ENCODE peak calls at places on chromosomes 6 and 20, in eight cellular contexts. X is breast epithelium, K is heart left ventricle, V is ovary, A is tibial nerve, T is prostate gland, C is IMR-90, O is HepG2. W is an unnamed sample. For H3K36me3, the result is how much of the 10 kb centered on the place peaks cover.

GRCh38 chr20:31719644-31720485 is 2.8 kb downstream of the BCL2L1 start:
- DNase-seq in A (no peak), K (no peak), X (no peak), T (peak), O (peak), V (no peak), C (no peak), W (no peak)

GRCh38 chr6:4459981-4460380 is 316.2 kb upstream of the CDYL start:
- DNase-seq in A (no peak), O (no peak), C (no peak), T (no peak), X (no peak), V (no peak), K (no peak), W (no peak)

GRCh38 chr20:44342240-44342639 is 5.4 kb downstream of the R3HDML start:
- DNase-seq in X (no peak), A (no peak), C (peak), T (no peak), O (no peak), K (no peak), V (no peak), W (no peak)

GRCh38 chr6:5094327-5094726 is 9.2 kb downstream of the PPP1R3G start:
- DNase-seq in V (no peak), A (no peak), X (no peak), O (no peak), K (no peak), C (peak), T (no peak), W (no peak)

GRCh38 chr20:33459599-33459998 is 16.0 kb upstream of the SNTA1 start:
- DNase-seq in C (no peak), X (no peak), K (no peak), A (no peak), V (no peak), O (no peak), T (no peak), W (no peak)

GRCh38 chr6:100454571-100455229 is 10.0 kb downstream of the SIM1 start:
- DNase-seq in K (no peak), A (no peak), T (no peak), C (no peak), X (no peak), O (no peak), V (no peak), W (no peak)

GRCh38 chr6:151959086-151959485 is 151.6 kb downstream of the ESR1 start:
- DNase-seq in K (no peak), X (no peak), C (no peak), T (no peak), O (no peak), A (no peak), V (no peak), W (no peak)

GRCh38 chr6:168308390-168309144 is 11.0 kb downstream of the DACT2 start:
- DNase-seq in K (no peak), T (no peak), V (no peak), O (no peak), X (no peak), A (no peak), C (no peak), W (no peak)

GRCh38 chr6:63346217-63346834 is 26.5 kb upstream of the LGSN start:
- DNase-seq in K (no peak), X (no peak), T (no peak), C (no peak), O (no peak), A (no peak), V (no peak), W (no peak)

GRCh38 chr6:107318100-107318736 is 141.1 kb downstream of the PDSS2 start:
- DNase-seq in T (peak), X (no peak), O (peak), C (peak), K (peak), V (peak), A (peak), W (peak)

GRCh38 chr6:117346142-117346930 is 79.4 kb downstream of the ROS1 start:
- DNase-seq in O (peak), V (no peak), C (peak), T (no peak), X (no peak), A (no peak), K (no peak), W (no peak)

GRCh38 chr6:4503700-4504099 is 272.5 kb upstream of the CDYL start:
- DNase-seq in K (no peak), C (no peak), V (no peak), T (no peak), X (no peak), A (no peak), O (no peak), W (no peak)

GRCh38 chr20:62617711-62618483 is 24.4 kb upstream of the SLCO4A1 start:
- DNase-seq in T (no peak), K (peak), O (peak), V (peak), X (no peak), C (no peak), A (peak), W (peak)

GRCh38 chr20:36342721-36343120 is 36.6 kb downstream of the DLGAP4 start:
- DNase-seq in V (no peak), O (no peak), A (no peak), T (no peak), C (no peak), X (no peak), K (no peak), W (no peak)

GRCh38 chr6:161462148-161462547 is 188.3 kb upstream of the AGPAT4 start:
- DNase-seq in K (no peak), V (no peak), C (no peak), O (no peak), A (no peak), T (no peak), X (no peak), W (no peak)

GRCh38 chr6:155224031-155224451 is 39.8 kb upstream of the CLDN20 start:
- DNase-seq in O (peak), A (no peak), K (no peak), T (no peak), X (no peak), V (no peak), C (peak), W (no peak)

GRCh38 chr6:107248147-107248546 is 132.8 kb upstream of the BEND3 start:
- DNase-seq in O (no peak), K (no peak), C (no peak), X (no peak), V (no peak), T (no peak), A (no peak), W (no peak)

GRCh38 chr20:10784337-10785183 is 110.8 kb upstream of the JAG1 start:
- DNase-seq in O (no peak), A (no peak), T (no peak), K (no peak), C (no peak), X (no peak), V (no peak), W (no peak)

GRCh38 chr6:41315203-41315602 is 20.2 kb upstream of the NCR2 start:
- DNase-seq in C (no peak), T (no peak), V (no peak), O (no peak), A (no peak), X (no peak), K (no peak), W (no peak)

GRCh38 chr6:118652051-118652699 is 784 bp upstream of the CEP85L start:
- DNase-seq in X (no peak), O (no peak), C (no peak), V (no peak), K (no peak), T (no peak), A (no peak), W (no peak)

GRCh38 chr6:43455034-43455747 is at the start of gene DLK2:
- DNase-seq in X (no peak), K (no peak), O (no peak), V (no peak), A (no peak), C (no peak), T (no peak), W (peak)

GRCh38 chr6:21676769-21677168 is 83.2 kb downstream of the SOX4 start:
- DNase-seq in A (no peak), C (no peak), O (no peak), V (no peak), T (no peak), K (no peak), X (no peak), W (no peak)

GRCh38 chr6:35068644-35069043 is 72.5 kb downstream of the TCP11 start:
- DNase-seq in O (no peak), T (no peak), V (no peak), K (peak), A (no peak), X (no peak), C (no peak), W (no peak)

GRCh38 chr6:81450180-81450579 is 302.3 kb downstream of the TENT5A start:
- DNase-seq in V (no peak), K (no peak), O (peak), T (no peak), C (peak), X (no peak), A (no peak), W (no peak)

GRCh38 chr20:15236812-15237211 is 899.4 kb upstream of the FLRT3 start:
- DNase-seq in C (peak), T (no peak), V (no peak), O (peak), A (no peak), X (no peak), K (no peak), W (no peak)

GRCh38 chr6:169858293-169858934 is 107.0 kb downstream of the ERMARD start:
- DNase-seq in C (no peak), V (no peak), O (no peak), T (no peak), X (peak), A (no peak), K (no peak), W (no peak)

GRCh38 chr6:82645536-82646230 is 282.1 kb downstream of the TPBG start:
- DNase-seq in O (no peak), A (no peak), T (no peak), V (no peak), X (no peak), C (no peak), K (no peak), W (no peak)

GRCh38 chr20:17485017-17485416 is 46.2 kb downstream of the BFSP1 start:
- DNase-seq in T (no peak), X (no peak), V (no peak), A (no peak), K (no peak), O (no peak), C (no peak), W (no peak)

GRCh38 chr6:129440691-129441090 is 269.3 kb downstream of the ARHGAP18 start:
- DNase-seq in X (no peak), A (no peak), V (no peak), O (no peak), K (peak), T (no peak), C (peak), W (no peak)

GRCh38 chr6:149266659-149267058 is 50.9 kb upstream of the TAB2 start:
- DNase-seq in T (no peak), O (no peak), K (no peak), A (no peak), X (no peak), C (no peak), V (no peak), W (no peak)

GRCh38 chr6:16742116-16742515 is 19.1 kb downstream of the ATXN1 start:
- DNase-seq in C (no peak), X (no peak), K (no peak), A (no peak), O (no peak), T (no peak), V (no peak), W (no peak)

GRCh38 chr6:110589865-110590513 is 113.6 kb upstream of the SLC22A16 start:
- DNase-seq in C (no peak), O (no peak), V (no peak), T (no peak), K (no peak), A (no peak), X (no peak), W (no peak)

GRCh38 chr6:52059821-52060220 is 27.6 kb downstream of the PKHD1 start:
- DNase-seq in V (no peak), K (no peak), O (no peak), X (no peak), A (no peak), C (no peak), T (no peak), W (no peak)
- H3K4me3 ChIP-seq in V (no peak), K (no peak), O (no peak), X (no peak), A (no peak), C (no peak), T (no peak), W (no peak)

DNA sequence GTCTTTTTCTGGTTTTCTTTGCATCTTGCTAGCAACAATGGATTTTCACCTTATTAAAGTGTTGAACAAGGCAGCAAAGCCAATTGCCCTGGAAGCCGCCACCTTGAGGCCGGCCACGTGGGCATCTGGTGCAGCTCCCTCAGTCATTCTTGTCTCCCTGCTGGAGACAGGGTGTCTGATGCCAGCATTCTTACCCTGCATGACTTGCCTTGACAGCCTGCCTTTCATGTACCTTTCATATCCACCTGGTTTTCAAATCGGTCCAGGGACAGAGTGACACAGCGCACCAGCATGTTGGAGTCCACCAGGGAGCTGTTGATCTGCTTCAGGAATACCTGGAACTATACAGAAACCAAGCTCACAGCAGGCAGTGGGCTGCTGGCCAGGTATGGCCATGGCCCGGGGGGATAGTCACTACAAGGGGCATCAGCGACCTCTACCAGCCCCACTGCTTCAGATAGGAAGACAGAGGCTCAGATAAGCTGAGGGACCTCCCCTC is 49.8 kb downstream of the MYH7B start:
- DNase-seq in X (peak), K (peak), O (no peak), A (no peak), C (no peak), T (no peak), V (peak), W (peak)
- H3K36me3 ChIP-seq in X (under half), K (half or more), O (half or more), A (half or more), C (half or more), T (half or more), V (under half), W (under half)

GRCh38 chr6:26193467-26194328 is 106.5 kb downstream of the HFE start:
- DNase-seq in V (no peak), O (no peak), A (no peak), X (no peak), C (no peak), K (no peak), T (no peak), W (no peak)
- TF ChIP-seq POLR2A in V (no peak), O (no peak), A (no peak), X (no peak), C (no peak), K (no peak), T (no peak), W (no peak)

GRCh38 chr20:57264908-57265648 is 1.4 kb downstream of the BMP7 start:
- DNase-seq in A (no peak), O (no peak), K (no peak), V (no peak), C (no peak), T (no peak), X (no peak), W (no peak)
- H3K4me3 ChIP-seq in A (peak), O (no peak), K (peak), V (no peak), C (no peak), T (peak), X (peak), W (peak)

GRCh38 chr6:126015869-126016268 is 29.5 kb downstream of the TRMT11 start:
- DNase-seq in O (no peak), T (no peak), V (no peak), K (no peak), X (no peak), C (peak), A (no peak), W (no peak)

GRCh38 chr6:126016591-126016990 is 30.3 kb downstream of the TRMT11 start:
- DNase-seq in C (no peak), T (no peak), A (no peak), O (no peak), V (no peak), X (no peak), K (no peak), W (no peak)

GRCh38 chr6:126017668-126018067 is 31.3 kb downstream of the TRMT11 start:
- DNase-seq in K (no peak), T (no peak), V (no peak), O (no peak), C (no peak), X (no peak), A (no peak), W (no peak)

DNA sequence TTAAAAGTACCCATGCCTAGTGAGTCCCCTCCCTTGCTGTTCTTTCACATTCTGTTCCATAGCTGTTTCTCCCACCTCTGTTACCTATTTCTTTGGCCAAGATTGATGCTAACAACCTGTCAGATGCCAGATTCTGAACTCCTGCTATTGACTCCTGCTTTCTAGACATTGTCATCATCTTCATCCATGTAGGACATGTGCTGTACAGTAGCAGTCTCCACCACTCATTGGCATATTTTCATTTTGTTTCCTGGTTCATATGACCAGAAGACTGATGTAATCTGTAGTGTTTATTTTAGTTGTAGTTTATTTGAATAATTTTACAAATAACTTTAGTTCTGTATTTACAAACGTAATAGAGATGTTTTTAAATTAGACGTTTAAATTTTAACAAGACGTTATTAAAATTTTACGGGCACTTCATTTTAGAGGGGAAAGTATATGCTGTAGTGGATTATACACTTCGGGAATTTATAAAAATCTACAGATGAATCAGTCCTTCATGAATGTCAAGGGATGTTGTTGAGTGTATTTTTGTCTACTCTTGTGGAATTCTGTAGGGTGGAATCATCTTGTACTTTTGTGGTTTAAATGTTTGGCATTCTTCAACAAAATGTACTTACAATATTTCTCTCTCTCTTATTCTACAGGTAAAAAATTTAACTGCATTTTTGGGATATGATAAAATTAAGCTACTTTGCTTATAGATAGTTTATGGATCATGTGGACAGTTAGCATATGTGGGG is 34.1 kb downstream of the TRMT11 start:
- DNase-seq in T (no peak), K (no peak), A (no peak), V (no peak), X (no peak), O (no peak), C (peak), W (no peak)
- H3K36me3 ChIP-seq in T (under half), K (half or more), A (under half), V (under half), X (under half), O (half or more), C (under half), W (half or more)

W was measured in Peyer's patch.